ENCODE peak calls at places on chromosomes 12 and 14, in six cellular contexts. R is stomach, T is neuronal stem cell, X is left ventricle myocardium inferior, I is H9, O is psoas muscle. Q is an unnamed sample. For H3K4me1, the result is how much of the 10 kb centered on the place peaks cover.

GRCh38 chr12:75644472-75645072 is 133.2 kb upstream of the KRR1 start:
- DNase-seq in X (no peak), T (no peak), R (no peak), I (no peak), O (no peak), Q (no peak)

GRCh38 chr12:27207626-27208413 is 36.3 kb upstream of the STK38L start:
- DNase-seq in T (no peak), R (no peak), O (no peak), X (no peak), I (no peak), Q (peak)

GRCh38 chr12:47889040-47889439 is 15.8 kb downstream of the VDR start:
- DNase-seq in O (no peak), R (no peak), X (no peak), I (no peak), T (no peak), Q (no peak)

GRCh38 chr14:103624860-103625259 is 4.2 kb upstream of the KLC1 start:
- DNase-seq in R (peak), X (peak), T (no peak), O (peak), I (peak), Q (peak)

GRCh38 chr12:12518919-12519318 is 43.7 kb downstream of the DUSP16 start:
- DNase-seq in O (no peak), R (no peak), T (no peak), X (no peak), I (no peak), Q (peak)

GRCh38 chr12:131830335-131831020 is 2.3 kb downstream of the MMP17 start:
- DNase-seq in R (peak), T (peak), O (peak), I (peak), X (peak), Q (no peak)

GRCh38 chr14:51304428-51304827 is 64.4 kb downstream of the TMX1 start:
- DNase-seq in O (no peak), I (peak), X (no peak), R (no peak), T (no peak), Q (peak)

GRCh38 chr12:88336071-88336768 is 194.1 kb downstream of the TMTC3 start:
- DNase-seq in I (no peak), X (no peak), T (no peak), R (no peak), O (no peak), Q (no peak)

GRCh38 chr12:100656806-100657205 is 83.3 kb downstream of the GAS2L3 start:
- DNase-seq in O (no peak), I (no peak), R (no peak), T (peak), X (no peak), Q (no peak)

GRCh38 chr12:12336511-12336910 is 13.5 kb downstream of the MANSC1 start:
- DNase-seq in I (no peak), T (no peak), O (no peak), X (no peak), R (no peak), Q (no peak)

GRCh38 chr14:22650046-22650739 is 6.0 kb upstream of the OR6J1 start:
- DNase-seq in T (no peak), I (no peak), O (no peak), X (no peak), R (no peak), Q (no peak)

GRCh38 chr14:22650960-22651521 is 6.9 kb upstream of the OR6J1 start:
- DNase-seq in I (no peak), R (no peak), T (no peak), X (no peak), O (no peak), Q (peak)

GRCh38 chr14:22653012-22653621 is 9.0 kb upstream of the OR6J1 start:
- DNase-seq in R (peak), O (peak), T (peak), X (peak), I (peak), Q (peak)

GRCh38 chr14:22648506-22648905 is 4.4 kb upstream of the OR6J1 start:
- DNase-seq in T (no peak), O (no peak), R (no peak), I (no peak), X (no peak), Q (peak)

GRCh38 chr14:22651586-22651985 is 7.4 kb upstream of the OR6J1 start:
- DNase-seq in O (no peak), T (no peak), I (no peak), R (no peak), X (no peak), Q (no peak)
- H3K4me1 ChIP-seq in O (under half), T (under half), I (under half), R (under half), X (under half), Q (under half)

DNA sequence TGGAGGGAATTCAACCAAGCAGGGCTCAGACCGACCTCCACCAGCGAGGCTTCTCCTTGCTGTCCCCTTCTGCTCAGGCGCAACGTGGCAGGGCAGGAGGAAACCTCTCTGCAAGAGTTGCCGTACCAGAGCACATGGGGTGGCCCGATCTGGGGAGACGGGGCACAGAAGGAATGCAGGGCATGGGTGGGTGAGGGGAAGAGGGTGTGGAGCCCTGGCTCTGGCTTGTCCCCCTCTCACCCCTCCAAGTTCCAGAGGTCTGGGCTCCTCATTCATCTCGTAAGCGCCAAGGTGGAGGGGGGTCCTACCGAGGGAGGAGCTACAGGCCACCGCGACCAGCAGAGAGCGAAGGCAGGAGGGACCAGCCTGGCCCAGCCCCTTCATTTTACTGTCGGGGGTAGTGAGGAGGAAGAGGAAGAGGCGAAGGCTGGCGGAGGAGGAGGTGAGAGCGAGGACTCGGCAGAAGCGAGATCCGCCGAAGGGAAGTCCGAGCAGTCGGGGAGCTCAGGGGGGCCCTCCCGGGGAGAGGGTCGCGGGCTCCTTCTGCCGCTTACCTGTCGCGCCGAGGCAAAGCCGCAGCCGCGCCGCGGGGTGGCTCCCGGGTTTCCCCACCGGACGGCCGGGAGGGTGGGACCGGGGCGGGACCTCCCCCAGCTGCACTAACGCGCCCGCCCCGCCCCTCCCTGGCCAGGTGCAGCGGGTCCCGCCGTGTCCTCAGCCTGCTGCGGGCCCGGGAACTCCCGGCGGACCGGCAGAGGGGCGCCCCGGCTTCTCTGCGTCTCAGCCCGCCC is at the start of gene GALNT6:
- DNase-seq in X (no peak), R (peak), O (no peak), T (peak), I (peak), Q (peak)
- H3K4me1 ChIP-seq in X (under half), R (under half), O (under half), T (under half), I (under half), Q (under half)

DNA sequence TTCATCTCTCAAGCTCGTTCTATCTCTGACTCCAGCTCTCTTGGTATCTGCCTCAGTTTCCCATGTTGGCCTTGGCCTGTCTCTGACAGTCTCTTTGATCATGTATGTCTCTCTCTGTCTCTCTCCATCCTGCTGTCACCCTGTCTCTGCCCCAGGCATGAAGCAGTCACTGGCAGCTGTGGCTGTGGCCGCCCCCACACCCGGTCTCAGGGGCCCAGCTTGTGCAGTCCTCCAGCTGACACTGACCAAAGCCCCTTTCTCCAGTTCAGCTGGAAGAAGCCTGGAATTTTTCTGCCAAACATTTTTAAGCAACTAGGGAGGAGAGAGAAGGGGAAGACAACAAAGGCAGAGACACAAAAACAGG is 14.5 kb downstream of the DTX1 start:
- DNase-seq in I (no peak), O (peak), T (no peak), X (peak), R (no peak), Q (no peak)
- H3K4me1 ChIP-seq in I (under half), O (under half), T (under half), X (under half), R (under half), Q (under half)

DNA sequence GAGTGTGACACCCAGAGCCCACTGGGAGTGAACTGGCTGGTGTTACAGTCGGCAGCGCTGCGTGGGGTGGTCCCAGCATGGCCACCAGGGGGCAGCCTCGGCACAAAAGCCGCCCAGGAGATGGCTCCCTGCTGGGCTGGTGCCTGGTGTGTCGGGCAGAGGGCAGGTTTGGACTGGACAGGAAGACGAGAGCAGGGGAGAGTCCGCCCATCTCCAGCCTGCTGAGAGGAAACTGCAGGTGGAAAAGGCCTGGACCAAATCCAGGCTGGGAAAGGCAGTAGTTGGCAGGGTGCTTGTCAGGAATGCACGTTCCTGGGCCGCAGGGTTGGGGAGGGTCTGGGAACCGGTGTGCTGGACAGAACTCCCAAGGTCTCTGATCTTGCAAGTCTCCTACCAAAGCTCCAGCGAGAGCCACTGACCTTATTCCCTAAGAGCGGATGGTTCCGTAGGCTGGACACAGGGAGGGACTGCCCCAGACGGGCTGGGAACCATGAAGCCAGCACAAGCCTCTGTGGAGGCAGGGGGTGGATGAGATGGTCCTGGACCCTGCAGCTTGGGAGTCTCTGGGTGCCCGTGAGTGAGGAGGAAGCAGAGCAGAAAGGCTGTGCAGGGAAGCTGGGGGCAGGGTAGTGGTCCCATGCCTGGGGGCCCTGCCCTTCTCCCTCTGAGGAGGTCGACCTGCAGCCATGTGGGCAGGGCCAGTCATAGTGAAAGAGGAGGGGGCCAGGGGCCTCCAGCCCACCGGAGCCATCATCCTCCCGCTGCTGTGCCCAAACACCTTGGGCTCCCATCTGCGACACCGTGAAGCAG is 1.8 kb downstream of the AHNAK2 start:
- DNase-seq in R (peak), X (peak), O (peak), I (peak), T (peak), Q (no peak)
- H3K4me1 ChIP-seq in R (half or more), X (half or more), O (under half), I (under half), T (under half), Q (under half)

GRCh38 chr12:111424793-111425251 is 19.1 kb downstream of the SH2B3 start:
- DNase-seq in I (peak), T (no peak), O (no peak), R (no peak), X (no peak), Q (no peak)
- H3K4me1 ChIP-seq in I (under half), T (under half), O (under half), R (under half), X (half or more), Q (under half)

GRCh38 chr12:6538420-6539275 is 4.3 kb downstream of the GAPDH start:
- DNase-seq in X (no peak), T (no peak), I (peak), R (no peak), O (no peak), Q (no peak)
- H3K4me1 ChIP-seq in X (half or more), T (under half), I (under half), R (under half), O (half or more), Q (under half)

GRCh38 chr14:74207943-74208342 is 31.3 kb upstream of the VSX2 start:
- DNase-seq in R (no peak), T (no peak), X (no peak), I (peak), O (no peak), Q (no peak)

GRCh38 chr14:74203546-74203945 is 35.7 kb upstream of the VSX2 start:
- DNase-seq in R (no peak), T (peak), O (no peak), X (no peak), I (no peak), Q (no peak)

GRCh38 chr14:74204481-74204880 is 34.8 kb upstream of the VSX2 start:
- DNase-seq in T (no peak), O (no peak), R (no peak), I (no peak), X (no peak), Q (no peak)

GRCh38 chr14:74198441-74199234 is 40.6 kb upstream of the VSX2 start:
- DNase-seq in I (no peak), R (no peak), X (no peak), O (no peak), T (no peak), Q (no peak)

GRCh38 chr14:74202113-74202512 is 37.1 kb upstream of the VSX2 start:
- DNase-seq in R (no peak), T (no peak), I (no peak), X (no peak), O (no peak), Q (no peak)
- H3K4me1 ChIP-seq in R (under half), T (under half), I (under half), X (under half), O (under half), Q (under half)

DNA sequence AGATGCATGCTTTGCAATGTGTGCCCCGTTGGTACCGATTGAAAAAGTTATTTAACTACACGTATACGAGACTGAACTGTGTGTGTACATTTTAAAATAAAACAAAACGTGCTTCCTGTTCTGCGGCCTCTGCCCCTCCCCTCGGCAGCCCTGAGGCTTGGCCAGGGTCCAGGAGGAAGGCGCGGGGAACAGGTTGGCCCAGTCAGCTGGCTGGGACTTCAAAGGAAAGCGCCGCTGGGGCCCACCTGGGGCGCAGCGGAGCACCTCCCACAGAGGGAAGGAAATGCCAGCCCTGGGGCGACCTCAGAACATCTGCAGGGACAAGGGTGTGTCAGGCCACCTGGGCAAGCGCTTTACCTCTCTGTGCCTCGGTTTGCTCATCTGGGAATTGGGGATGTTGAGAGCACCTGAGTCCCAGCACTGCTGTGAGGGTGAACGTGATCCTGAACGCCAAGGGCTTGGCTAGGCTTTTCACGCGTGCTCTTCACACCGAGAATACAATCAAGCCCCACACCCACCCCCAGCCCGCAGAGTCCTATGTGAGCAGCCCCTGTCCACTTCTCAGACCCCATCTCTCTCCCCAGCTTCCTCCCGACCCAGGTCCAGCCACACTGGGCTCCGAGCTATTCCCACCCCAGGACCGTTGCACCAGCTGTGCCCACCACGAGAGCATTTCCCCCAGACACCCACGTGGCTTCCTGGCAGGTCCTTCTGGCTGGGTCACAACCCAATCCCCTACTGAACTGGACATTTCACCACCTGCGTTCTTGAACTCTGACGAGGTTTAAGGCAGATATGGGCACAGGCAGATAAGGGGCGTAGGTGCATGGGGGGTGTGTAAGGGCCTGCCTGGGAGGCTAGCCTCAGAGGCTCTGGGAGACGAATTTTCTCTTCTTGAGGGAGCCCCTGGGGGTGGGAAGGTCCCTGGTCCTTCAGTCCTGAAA is 41.9 kb upstream of the NCOR2 start:
- DNase-seq in R (peak), I (peak), T (no peak), O (peak), X (peak), Q (peak)
- H3K4me1 ChIP-seq in R (under half), I (under half), T (under half), O (under half), X (under half), Q (under half)

GRCh38 chr12:96234591-96235496 is 40.7 kb downstream of the ELK3 start:
- DNase-seq in O (no peak), T (no peak), X (no peak), I (no peak), R (no peak), Q (no peak)
- H3K4me1 ChIP-seq in O (under half), T (under half), X (half or more), I (under half), R (under half), Q (under half)

Q was measured in foreskin keratinocyte.